ENCODE peak calls at places on chromosomes 13 and 19, in ten cellular contexts. One of them, this sample, is unnamed.

GRCh38 chr13:64992314-64992713 is 2237.8 kb downstream of the PCDH9 start:
- DNase-seq in omental fat pad: no peak
- DNase-seq in H1: no peak
- DNase-seq in iPS DF 19.7: no peak
- DNase-seq in CD4-positive, alpha-beta T cell: no peak
- DNase-seq in pancreas: no peak
- DNase-seq in HEK293T: no peak
- DNase-seq in Kasumi-1: no peak
- DNase-seq in non-pigmented ciliary epithelial cell: no peak
- DNase-seq in ACHN: no peak
- DNase-seq in this sample: no peak

GRCh38 chr13:31200636-31200970 is 828 bp downstream of the B3GLCT start:
- DNase-seq in omental fat pad: no peak
- DNase-seq in H1: peak
- DNase-seq in iPS DF 19.7: no peak
- DNase-seq in CD4-positive, alpha-beta T cell: peak
- DNase-seq in pancreas: peak
- DNase-seq in HEK293T: peak
- DNase-seq in Kasumi-1: peak
- DNase-seq in non-pigmented ciliary epithelial cell: no peak
- DNase-seq in ACHN: peak
- DNase-seq in this sample: peak

GRCh38 chr19:38734426-38735256 is 9.6 kb downstream of the CAPN12 start:
- DNase-seq in omental fat pad: no peak
- DNase-seq in H1: no peak
- DNase-seq in iPS DF 19.7: no peak
- DNase-seq in CD4-positive, alpha-beta T cell: no peak
- DNase-seq in pancreas: peak
- DNase-seq in HEK293T: no peak
- DNase-seq in Kasumi-1: peak
- DNase-seq in non-pigmented ciliary epithelial cell: no peak
- DNase-seq in ACHN: no peak
- DNase-seq in this sample: no peak

GRCh38 chr19:12703056-12703455 is 6.6 kb upstream of the FBXW9 start:
- DNase-seq in omental fat pad: no peak
- DNase-seq in H1: peak
- DNase-seq in iPS DF 19.7: peak
- DNase-seq in CD4-positive, alpha-beta T cell: no peak
- DNase-seq in pancreas: no peak
- DNase-seq in HEK293T: peak
- DNase-seq in Kasumi-1: peak
- DNase-seq in non-pigmented ciliary epithelial cell: no peak
- DNase-seq in ACHN: peak
- DNase-seq in this sample: peak

GRCh38 chr19:3606174-3606689 is 443 bp downstream of the TBXA2R start:
- DNase-seq in omental fat pad: no peak
- DNase-seq in H1: peak
- DNase-seq in iPS DF 19.7: no peak
- DNase-seq in CD4-positive, alpha-beta T cell: no peak
- DNase-seq in pancreas: peak
- DNase-seq in HEK293T: no peak
- DNase-seq in Kasumi-1: no peak
- DNase-seq in non-pigmented ciliary epithelial cell: no peak
- DNase-seq in ACHN: peak
- DNase-seq in this sample: peak

GRCh38 chr19:30393729-30394480 is 21.7 kb downstream of the ZNF536 start:
- DNase-seq in omental fat pad: no peak
- DNase-seq in H1: peak
- DNase-seq in iPS DF 19.7: no peak
- DNase-seq in CD4-positive, alpha-beta T cell: no peak
- DNase-seq in pancreas: no peak
- DNase-seq in HEK293T: no peak
- DNase-seq in Kasumi-1: no peak
- DNase-seq in non-pigmented ciliary epithelial cell: no peak
- DNase-seq in ACHN: no peak
- DNase-seq in this sample: no peak

GRCh38 chr13:30346159-30346788 is 38.9 kb upstream of the KATNAL1 start:
- DNase-seq in omental fat pad: no peak
- DNase-seq in H1: no peak
- DNase-seq in iPS DF 19.7: no peak
- DNase-seq in CD4-positive, alpha-beta T cell: peak
- DNase-seq in pancreas: no peak
- DNase-seq in HEK293T: no peak
- DNase-seq in Kasumi-1: no peak
- DNase-seq in non-pigmented ciliary epithelial cell: no peak
- DNase-seq in ACHN: no peak
- DNase-seq in this sample: no peak

GRCh38 chr19:4557971-4558941 is 1.2 kb downstream of the SEMA6B start:
- DNase-seq in omental fat pad: no peak
- DNase-seq in H1: peak
- DNase-seq in iPS DF 19.7: no peak
- DNase-seq in CD4-positive, alpha-beta T cell: no peak
- DNase-seq in pancreas: peak
- DNase-seq in HEK293T: peak
- DNase-seq in Kasumi-1: peak
- DNase-seq in non-pigmented ciliary epithelial cell: no peak
- DNase-seq in ACHN: peak
- DNase-seq in this sample: no peak

GRCh38 chr19:31249217-31249616 is 100.0 kb downstream of the TSHZ3 start:
- DNase-seq in omental fat pad: no peak
- DNase-seq in H1: no peak
- DNase-seq in iPS DF 19.7: no peak
- DNase-seq in CD4-positive, alpha-beta T cell: no peak
- DNase-seq in pancreas: no peak
- DNase-seq in HEK293T: no peak
- DNase-seq in Kasumi-1: no peak
- DNase-seq in non-pigmented ciliary epithelial cell: no peak
- DNase-seq in ACHN: peak
- DNase-seq in this sample: no peak

GRCh38 chr19:55467236-55468053 is 2.9 kb upstream of the C19orf85 start:
- DNase-seq in omental fat pad: peak
- DNase-seq in H1: peak
- DNase-seq in iPS DF 19.7: no peak
- DNase-seq in CD4-positive, alpha-beta T cell: peak
- DNase-seq in pancreas: peak
- DNase-seq in HEK293T: peak
- DNase-seq in Kasumi-1: peak
- DNase-seq in non-pigmented ciliary epithelial cell: no peak
- DNase-seq in ACHN: peak
- DNase-seq in this sample: peak

GRCh38 chr19:4115050-4115817 is 8.7 kb downstream of the MAP2K2 start:
- DNase-seq in omental fat pad: no peak
- DNase-seq in H1: no peak
- DNase-seq in iPS DF 19.7: no peak
- DNase-seq in CD4-positive, alpha-beta T cell: peak
- DNase-seq in pancreas: no peak
- DNase-seq in HEK293T: no peak
- DNase-seq in Kasumi-1: no peak
- DNase-seq in non-pigmented ciliary epithelial cell: no peak
- DNase-seq in ACHN: no peak
- DNase-seq in this sample: no peak

GRCh38 chr19:48569814-48570213 is 17.8 kb downstream of the SULT2B1 start:
- DNase-seq in omental fat pad: no peak
- DNase-seq in H1: no peak
- DNase-seq in iPS DF 19.7: no peak
- DNase-seq in CD4-positive, alpha-beta T cell: no peak
- DNase-seq in pancreas: no peak
- DNase-seq in HEK293T: no peak
- DNase-seq in Kasumi-1: no peak
- DNase-seq in non-pigmented ciliary epithelial cell: no peak
- DNase-seq in ACHN: no peak
- DNase-seq in this sample: no peak

GRCh38 chr19:16398530-16399241 is 73.1 kb downstream of the EPS15L1 start:
- DNase-seq in omental fat pad: no peak
- DNase-seq in H1: no peak
- DNase-seq in iPS DF 19.7: no peak
- DNase-seq in CD4-positive, alpha-beta T cell: no peak
- DNase-seq in pancreas: no peak
- DNase-seq in HEK293T: no peak
- DNase-seq in Kasumi-1: no peak
- DNase-seq in non-pigmented ciliary epithelial cell: no peak
- DNase-seq in ACHN: no peak
- DNase-seq in this sample: no peak

GRCh38 chr13:70960841-70961443 is 852.7 kb upstream of the KLHL1 start:
- DNase-seq in omental fat pad: no peak
- DNase-seq in H1: no peak
- DNase-seq in iPS DF 19.7: no peak
- DNase-seq in CD4-positive, alpha-beta T cell: no peak
- DNase-seq in pancreas: no peak
- DNase-seq in HEK293T: peak
- DNase-seq in Kasumi-1: peak
- DNase-seq in non-pigmented ciliary epithelial cell: peak
- DNase-seq in ACHN: peak
- DNase-seq in this sample: no peak

GRCh38 chr13:99871249-99871898 is 100.2 kb downstream of the ZIC5 start:
- DNase-seq in omental fat pad: no peak
- DNase-seq in H1: no peak
- DNase-seq in iPS DF 19.7: no peak
- DNase-seq in CD4-positive, alpha-beta T cell: no peak
- DNase-seq in pancreas: no peak
- DNase-seq in HEK293T: no peak
- DNase-seq in Kasumi-1: no peak
- DNase-seq in non-pigmented ciliary epithelial cell: no peak
- DNase-seq in ACHN: no peak
- DNase-seq in this sample: no peak

GRCh38 chr13:42412812-42413795 is 141.2 kb downstream of the AKAP11 start:
- DNase-seq in omental fat pad: no peak
- DNase-seq in H1: no peak
- DNase-seq in iPS DF 19.7: no peak
- DNase-seq in CD4-positive, alpha-beta T cell: no peak
- DNase-seq in pancreas: no peak
- DNase-seq in HEK293T: no peak
- DNase-seq in Kasumi-1: no peak
- DNase-seq in non-pigmented ciliary epithelial cell: no peak
- DNase-seq in ACHN: no peak
- DNase-seq in this sample: no peak

GRCh38 chr19:46924874-46925547 is 64.2 kb downstream of the ARHGAP35 start:
- DNase-seq in omental fat pad: no peak
- DNase-seq in H1: no peak
- DNase-seq in iPS DF 19.7: no peak
- DNase-seq in CD4-positive, alpha-beta T cell: no peak
- DNase-seq in pancreas: no peak
- DNase-seq in HEK293T: no peak
- DNase-seq in Kasumi-1: no peak
- DNase-seq in non-pigmented ciliary epithelial cell: no peak
- DNase-seq in ACHN: no peak
- DNase-seq in this sample: peak